ENCODE peak calls at places on chromosomes 6 and 20, in five cellular contexts. L is Panc1, S is psoas muscle, D is gastrocnemius medialis, F is cardiac muscle cell. Q is an unnamed sample.

GRCh38 chr20:44582321-44583025 is at the start of gene PKIG:
- DNase-seq in L (no peak), S (peak; percentile 78), D (peak; percentile 89), F (peak; percentile 87), Q (peak; percentile 55)

GRCh38 chr6:153488267-153488666 is 357.2 kb upstream of the RGS17 start:
- DNase-seq in L (no peak), S (no peak), D (no peak), F (no peak), Q (no peak)

GRCh38 chr20:35564905-35565304 is 23.0 kb downstream of the ERGIC3 start:
- DNase-seq in L (no peak), S (peak; percentile 37), D (no peak), F (no peak), Q (no peak)

GRCh38 chr20:38343798-38344701 is 2.2 kb upstream of the LBP start:
- DNase-seq in L (no peak), S (no peak), D (no peak), F (no peak), Q (no peak)

GRCh38 chr6:52877168-52877567 is 32.3 kb downstream of the GSTA3 start:
- DNase-seq in L (peak; percentile 65), S (no peak), D (no peak), F (peak; percentile 88), Q (no peak)

GRCh38 chr20:49037962-49038387 is 8.1 kb upstream of the CSE1L start:
- DNase-seq in L (no peak), S (no peak), D (no peak), F (peak; percentile 50), Q (no peak)

GRCh38 chr6:162416845-162417537 is 310.6 kb downstream of the PRKN start:
- DNase-seq in L (no peak), S (no peak), D (no peak), F (no peak), Q (no peak)

GRCh38 chr6:132937466-132937906 is 123.1 kb downstream of the RPS12 start:
- DNase-seq in L (no peak), S (no peak), D (no peak), F (peak; percentile 57), Q (no peak)

GRCh38 chr6:170205534-170206316 is 85.2 kb downstream of the DLL1 start:
- DNase-seq in L (no peak), S (no peak), D (no peak), F (no peak), Q (no peak)

GRCh38 chr6:157429248-157429647 is 48.3 kb downstream of the ZDHHC14 start:
- DNase-seq in L (no peak), S (no peak), D (no peak), F (no peak), Q (no peak)

GRCh38 chr20:41172296-41173140 is 35.2 kb downstream of the PLCG1 start:
- DNase-seq in L (no peak), S (peak; percentile 59), D (no peak), F (peak; percentile 32), Q (peak; percentile 50)

GRCh38 chr20:46204594-46205205 is 86.6 kb downstream of the CD40 start:
- DNase-seq in L (no peak), S (no peak), D (no peak), F (no peak), Q (no peak)

DNA sequence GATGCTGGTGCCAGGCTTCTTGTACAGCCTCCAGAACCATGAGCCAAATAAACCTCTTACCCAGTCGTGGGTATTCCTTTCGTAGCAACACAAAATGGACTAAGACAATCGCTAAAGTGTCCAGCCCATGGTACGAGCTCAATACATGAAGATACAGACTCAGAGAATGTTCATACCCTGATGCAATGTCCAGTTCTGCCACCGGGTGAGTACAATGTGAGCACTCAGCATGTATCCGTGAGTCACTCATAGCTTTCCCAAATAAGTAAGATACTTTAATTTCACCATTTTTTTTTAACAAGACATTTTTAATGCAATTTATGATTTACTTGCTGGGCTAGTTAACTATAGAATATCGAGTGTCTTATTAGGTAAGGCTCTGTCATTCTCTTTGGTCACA is 26.7 kb upstream of the PDE10A start:
- DNase-seq in L (no peak), S (no peak), D (no peak), F (peak; percentile 49), Q (no peak)
- TF ChIP-seq CTCF in L (no peak), S (no peak), D (no peak), F (no peak), Q (no peak)

GRCh38 chr20:63861981-63862901 is 943 bp downstream of the ABHD16B start:
- DNase-seq in L (no peak), S (no peak), D (no peak), F (no peak), Q (no peak)
- H3K4me1 ChIP-seq in L (peaks cover 25% of the 10 kb centered on the region), S (peaks cover 20% of the 10 kb centered on the region), D (peaks cover 49% of the 10 kb centered on the region), F (peaks cover 27% of the 10 kb centered on the region), Q (peaks cover 22% of the 10 kb centered on the region)

DNA sequence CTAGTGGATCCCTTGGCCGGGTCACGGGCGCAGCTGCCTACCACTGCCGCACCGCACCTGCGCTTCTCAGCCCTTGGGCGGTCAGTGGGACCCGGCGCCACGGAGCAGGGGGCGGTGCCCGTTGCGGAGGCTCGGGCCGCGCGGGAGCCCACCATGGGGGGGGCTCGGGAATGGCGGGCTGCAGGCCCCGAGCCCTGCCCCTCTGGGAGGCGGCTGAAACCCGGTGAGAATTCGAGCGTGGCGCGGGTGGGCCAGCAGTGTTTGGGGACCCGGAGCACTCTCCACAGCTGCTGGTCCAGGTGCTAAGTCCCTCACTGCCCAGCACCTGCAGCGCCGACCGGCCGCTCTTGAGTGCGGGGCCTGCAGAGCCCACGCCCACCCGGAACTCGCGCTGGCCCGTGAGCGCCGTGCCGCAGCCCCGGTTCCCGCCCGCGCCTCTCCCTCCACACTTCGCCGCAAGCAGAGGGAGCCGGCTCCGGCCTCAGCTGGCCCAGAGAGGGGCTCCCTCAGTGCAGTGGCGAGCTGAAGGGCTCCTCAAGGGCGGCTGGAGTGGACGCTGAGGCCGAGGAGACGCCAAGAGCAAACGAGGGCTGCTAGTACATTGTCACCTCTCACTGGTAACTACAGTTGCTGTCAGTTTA is 120.5 kb upstream of the TMEM170B start:
- DNase-seq in L (no peak), S (no peak), D (no peak), F (no peak), Q (no peak)
- TF ChIP-seq CTCF in L (no peak), S (no peak), D (no peak), F (no peak), Q (no peak)

DNA sequence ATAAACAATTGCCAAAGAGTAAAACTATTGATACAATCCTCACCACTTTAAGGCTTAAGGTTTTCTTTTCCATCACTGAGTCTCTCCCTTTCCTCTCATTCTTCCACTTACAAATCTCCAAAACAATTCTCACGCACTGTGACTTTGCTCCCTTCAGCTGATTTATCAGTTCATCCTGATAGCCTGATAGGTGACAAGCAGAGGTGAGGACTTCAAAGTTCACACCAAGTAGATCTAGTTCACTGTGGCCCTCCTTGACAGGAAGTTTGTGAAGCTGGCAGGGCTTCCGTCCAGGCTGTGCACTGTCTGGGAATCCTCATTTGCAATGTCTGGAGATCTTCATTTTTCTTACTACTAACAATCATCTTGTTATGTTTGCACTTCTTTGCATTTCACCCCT is 35.2 kb upstream of the POU5F1 start:
- DNase-seq in L (no peak), S (no peak), D (no peak), F (no peak), Q (no peak)
- H3K4me1 ChIP-seq in L (peaks cover 13% of the 10 kb centered on the region), S (peaks cover 13% of the 10 kb centered on the region), D (peaks cover 17% of the 10 kb centered on the region), F (peaks cover 11% of the 10 kb centered on the region), Q (peaks cover 6% of the 10 kb centered on the region)